ENCODE peak calls at places on chromosomes 4 and X, in four cellular contexts. H, J, R and S are unnamed samples.

GRCh38 chr4:74623041-74623440 is 171.3 kb downstream of the BTC start:
- DNase-seq in H (peak), J (no peak), R (no peak), S (no peak)

GRCh38 chrX:72621619-72622485 is 49.2 kb upstream of the HDAC8 start:
- DNase-seq in H (peak), J (no peak), R (no peak), S (no peak)

GRCh38 chr4:26457412-26457811 is 32.9 kb downstream of the CCKAR start:
- DNase-seq in H (no peak), J (no peak), R (no peak), S (no peak)

GRCh38 chrX:44480591-44480990 is 62.1 kb downstream of the FUNDC1 start:
- DNase-seq in H (no peak), J (no peak), R (no peak), S (peak)

GRCh38 chr4:7367361-7367760 is 67.4 kb downstream of the PSAPL1 start:
- DNase-seq in H (no peak), J (no peak), R (no peak), S (no peak)

GRCh38 chrX:107454302-107454701 is 4.8 kb downstream of the FRMPD3 start:
- DNase-seq in H (peak), J (no peak), R (peak), S (no peak)

GRCh38 chr4:94947681-94948108 is 189.9 kb downstream of the BMPR1B start:
- DNase-seq in H (no peak), J (no peak), R (no peak), S (no peak)

GRCh38 chr4:15657366-15657765 is 2.2 kb upstream of the FBXL5 start:
- DNase-seq in H (peak), J (no peak), R (no peak), S (no peak)

GRCh38 chr4:15366660-15367059 is 61.2 kb upstream of the C1QTNF7 start:
- DNase-seq in H (peak), J (no peak), R (no peak), S (no peak)

GRCh38 chrX:17062065-17062464 is 115.6 kb downstream of the REPS2 start:
- DNase-seq in H (no peak), J (no peak), R (no peak), S (no peak)

GRCh38 chrX:134538316-134538715 is 78.4 kb downstream of the HPRT1 start:
- DNase-seq in H (no peak), J (no peak), R (no peak), S (no peak)

GRCh38 chrX:78658851-78659744 is at the start of gene RTL3:
- DNase-seq in H (peak), J (no peak), R (peak), S (no peak)

GRCh38 chr4:180909279-180909678 is 1333.9 kb upstream of the TENM3 start:
- DNase-seq in H (no peak), J (no peak), R (no peak), S (no peak)

GRCh38 chr4:121951570-121952110 is at the start of gene TRPC3:
- DNase-seq in H (peak), J (peak), R (peak), S (no peak)

GRCh38 chr4:25965629-25966028 is 51.6 kb downstream of the SMIM20 start:
- DNase-seq in H (no peak), J (no peak), R (no peak), S (no peak)

GRCh38 chr4:186936496-186937375 is 213.1 kb upstream of the FAT1 start:
- DNase-seq in H (peak), J (no peak), R (no peak), S (peak)

GRCh38 chrX:101220881-101221280 is 1.3 kb downstream of the DRP2 start:
- DNase-seq in H (no peak), J (no peak), R (no peak), S (no peak)
- H3K4me3 ChIP-seq in H (no peak), J (no peak), R (no peak), S (no peak)

GRCh38 chr4:69831646-69832325 is 28.2 kb downstream of the SULT1E1 start:
- DNase-seq in H (no peak), J (no peak), R (no peak), S (no peak)

GRCh38 chr4:69832326-69833030 is 27.5 kb downstream of the SULT1E1 start:
- DNase-seq in H (no peak), J (no peak), R (no peak), S (no peak)

GRCh38 chr4:69829678-69830077 is 30.3 kb downstream of the SULT1E1 start:
- DNase-seq in H (no peak), J (no peak), R (no peak), S (no peak)

GRCh38 chr4:69831270-69831627 is 28.7 kb downstream of the SULT1E1 start:
- DNase-seq in H (no peak), J (no peak), R (no peak), S (no peak)

GRCh38 chr4:69830529-69831269 is 29.2 kb downstream of the SULT1E1 start:
- DNase-seq in H (peak), J (no peak), R (no peak), S (no peak)
- TF ChIP-seq CTCF in H (no peak), J (no peak), R (no peak), S (no peak)

GRCh38 chr4:116537828-116538227 is 547.5 kb downstream of the TRAM1L1 start:
- DNase-seq in H (no peak), J (no peak), R (no peak), S (no peak)
- H3K4me3 ChIP-seq in H (no peak), J (no peak), R (no peak), S (no peak)

GRCh38 chrX:19130628-19131027 is 8.4 kb upstream of the ADGRG2 start:
- DNase-seq in H (no peak), J (no peak), R (no peak), S (no peak)
- TF ChIP-seq CTCF in H (no peak), J (no peak), R (no peak), S (no peak)

GRCh38 chr4:27635936-27636913 is 775.6 kb downstream of the STIM2 start:
- DNase-seq in H (no peak), J (no peak), R (no peak), S (no peak)
- H3K4me3 ChIP-seq in H (no peak), J (no peak), R (no peak), S (no peak)